ENCODE peak calls at places on chromosomes 13 and 19, in eight cellular contexts. One of them, this sample, is unnamed.
A peak's percentile ranks its signal among the peaks of the same experiment; 100 is the strongest.

GRCh38 chr19:54660967-54661366 is 1.8 kb upstream of the LILRB4 start:
- DNase-seq in stimulated activated CD4-positive, alpha-beta T cell treated with anti-CD3 and anti-CD28 coated beads, Interleukin-4, amount 100 ng/mL, for 4 hours: no peak
- DNase-seq in HS-5: no peak
- DNase-seq in transverse colon: no peak
- DNase-seq in HT1080: no peak
- DNase-seq in cardiac fibroblast: no peak
- DNase-seq in uterus: no peak
- DNase-seq in AG08396: no peak
- DNase-seq in this sample: no peak

GRCh38 chr19:47661161-47661560 is 52.1 kb upstream of the EHD2 start:
- DNase-seq in transverse colon: no peak
- DNase-seq in HS-5: no peak
- DNase-seq in AG08396: no peak
- DNase-seq in HT1080: no peak
- DNase-seq in stimulated activated CD4-positive, alpha-beta T cell treated with anti-CD3 and anti-CD28 coated beads, Interleukin-4, amount 100 ng/mL, for 4 hours: no peak
- DNase-seq in cardiac fibroblast: no peak
- DNase-seq in uterus: no peak
- DNase-seq in this sample: no peak

GRCh38 chr13:29810145-29810742 is 40.2 kb downstream of the UBL3 start:
- DNase-seq in transverse colon: no peak
- DNase-seq in HS-5: no peak
- DNase-seq in uterus: no peak
- DNase-seq in cardiac fibroblast: no peak
- DNase-seq in stimulated activated CD4-positive, alpha-beta T cell treated with anti-CD3 and anti-CD28 coated beads, Interleukin-4, amount 100 ng/mL, for 4 hours: no peak
- DNase-seq in HT1080: no peak
- DNase-seq in AG08396: no peak
- DNase-seq in this sample: no peak

GRCh38 chr19:1690570-1691307 is 38.3 kb upstream of the TCF3 start:
- DNase-seq in AG08396: peak; percentile 54
- DNase-seq in stimulated activated CD4-positive, alpha-beta T cell treated with anti-CD3 and anti-CD28 coated beads, Interleukin-4, amount 100 ng/mL, for 4 hours: peak; percentile 30
- DNase-seq in HT1080: no peak
- DNase-seq in transverse colon: peak; percentile 60
- DNase-seq in cardiac fibroblast: no peak
- DNase-seq in HS-5: no peak
- DNase-seq in uterus: no peak
- DNase-seq in this sample: peak; percentile 96

GRCh38 chr13:77475345-77476084 is 60.0 kb upstream of the SCEL start:
- DNase-seq in AG08396: no peak
- DNase-seq in HT1080: no peak
- DNase-seq in stimulated activated CD4-positive, alpha-beta T cell treated with anti-CD3 and anti-CD28 coated beads, Interleukin-4, amount 100 ng/mL, for 4 hours: no peak
- DNase-seq in cardiac fibroblast: no peak
- DNase-seq in uterus: no peak
- DNase-seq in HS-5: no peak
- DNase-seq in transverse colon: no peak
- DNase-seq in this sample: no peak

GRCh38 chr13:113930711-113931637 is 42.9 kb downstream of the C13orf46 start:
- DNase-seq in cardiac fibroblast: no peak
- DNase-seq in HT1080: no peak
- DNase-seq in uterus: peak; percentile 16
- DNase-seq in HS-5: no peak
- DNase-seq in AG08396: no peak
- DNase-seq in stimulated activated CD4-positive, alpha-beta T cell treated with anti-CD3 and anti-CD28 coated beads, Interleukin-4, amount 100 ng/mL, for 4 hours: no peak
- DNase-seq in transverse colon: no peak
- DNase-seq in this sample: no peak

GRCh38 chr19:39372941-39373340 is 18.0 kb downstream of the PAF1 start:
- DNase-seq in HT1080: no peak
- DNase-seq in stimulated activated CD4-positive, alpha-beta T cell treated with anti-CD3 and anti-CD28 coated beads, Interleukin-4, amount 100 ng/mL, for 4 hours: no peak
- DNase-seq in transverse colon: no peak
- DNase-seq in AG08396: no peak
- DNase-seq in HS-5: no peak
- DNase-seq in cardiac fibroblast: peak; percentile 34
- DNase-seq in uterus: no peak
- DNase-seq in this sample: no peak

GRCh38 chr13:98143157-98143553 is 261 bp downstream of the FARP1 start:
- DNase-seq in uterus: peak; percentile 50
- DNase-seq in AG08396: no peak
- DNase-seq in cardiac fibroblast: peak; percentile 18
- DNase-seq in HT1080: no peak
- DNase-seq in transverse colon: no peak
- DNase-seq in stimulated activated CD4-positive, alpha-beta T cell treated with anti-CD3 and anti-CD28 coated beads, Interleukin-4, amount 100 ng/mL, for 4 hours: no peak
- DNase-seq in HS-5: no peak
- DNase-seq in this sample: peak; percentile 3

GRCh38 chr19:3365447-3366103 is 808 bp upstream of the NFIC start:
- DNase-seq in transverse colon: peak; percentile 66
- DNase-seq in cardiac fibroblast: peak; percentile 69
- DNase-seq in uterus: peak; percentile 73
- DNase-seq in HS-5: peak; percentile 33
- DNase-seq in AG08396: peak; percentile 72
- DNase-seq in stimulated activated CD4-positive, alpha-beta T cell treated with anti-CD3 and anti-CD28 coated beads, Interleukin-4, amount 100 ng/mL, for 4 hours: no peak
- DNase-seq in HT1080: peak; percentile 66
- DNase-seq in this sample: no peak

GRCh38 chr13:113900646-113901045 is 36.8 kb upstream of the GAS6 start:
- DNase-seq in HT1080: no peak
- DNase-seq in stimulated activated CD4-positive, alpha-beta T cell treated with anti-CD3 and anti-CD28 coated beads, Interleukin-4, amount 100 ng/mL, for 4 hours: no peak
- DNase-seq in AG08396: no peak
- DNase-seq in transverse colon: no peak
- DNase-seq in cardiac fibroblast: no peak
- DNase-seq in uterus: peak; percentile 9
- DNase-seq in HS-5: no peak
- DNase-seq in this sample: no peak

GRCh38 chr19:6743714-6744380 is 4.4 kb downstream of the TRIP10 start:
- DNase-seq in uterus: no peak
- DNase-seq in AG08396: no peak
- DNase-seq in HS-5: no peak
- DNase-seq in cardiac fibroblast: peak; percentile 26
- DNase-seq in HT1080: no peak
- DNase-seq in transverse colon: peak; percentile 5
- DNase-seq in stimulated activated CD4-positive, alpha-beta T cell treated with anti-CD3 and anti-CD28 coated beads, Interleukin-4, amount 100 ng/mL, for 4 hours: no peak
- DNase-seq in this sample: no peak

GRCh38 chr13:44048326-44048725 is 168.6 kb downstream of the LACC1 start:
- DNase-seq in AG08396: no peak
- DNase-seq in stimulated activated CD4-positive, alpha-beta T cell treated with anti-CD3 and anti-CD28 coated beads, Interleukin-4, amount 100 ng/mL, for 4 hours: no peak
- DNase-seq in HT1080: peak; percentile 50
- DNase-seq in transverse colon: no peak
- DNase-seq in cardiac fibroblast: peak; percentile 35
- DNase-seq in uterus: no peak
- DNase-seq in HS-5: no peak
- DNase-seq in this sample: no peak

GRCh38 chr19:7366701-7367420 is 18.1 kb downstream of the ARHGEF18 start:
- DNase-seq in HT1080: peak; percentile 55
- DNase-seq in uterus: no peak
- DNase-seq in transverse colon: no peak
- DNase-seq in stimulated activated CD4-positive, alpha-beta T cell treated with anti-CD3 and anti-CD28 coated beads, Interleukin-4, amount 100 ng/mL, for 4 hours: no peak
- DNase-seq in cardiac fibroblast: peak; percentile 72
- DNase-seq in AG08396: no peak
- DNase-seq in HS-5: no peak
- DNase-seq in this sample: peak; percentile 58

GRCh38 chr13:96119921-96120320 is 30.0 kb downstream of the HS6ST3 start:
- DNase-seq in cardiac fibroblast: no peak
- DNase-seq in transverse colon: no peak
- DNase-seq in AG08396: no peak
- DNase-seq in HT1080: no peak
- DNase-seq in stimulated activated CD4-positive, alpha-beta T cell treated with anti-CD3 and anti-CD28 coated beads, Interleukin-4, amount 100 ng/mL, for 4 hours: no peak
- DNase-seq in HS-5: no peak
- DNase-seq in uterus: no peak
- DNase-seq in this sample: no peak

GRCh38 chr19:18781885-18782527 is 9.1 kb downstream of the COMP start:
- DNase-seq in stimulated activated CD4-positive, alpha-beta T cell treated with anti-CD3 and anti-CD28 coated beads, Interleukin-4, amount 100 ng/mL, for 4 hours: no peak
- DNase-seq in HS-5: no peak
- DNase-seq in AG08396: no peak
- DNase-seq in uterus: no peak
- DNase-seq in cardiac fibroblast: no peak
- DNase-seq in HT1080: no peak
- DNase-seq in transverse colon: no peak
- DNase-seq in this sample: no peak

GRCh38 chr19:19568802-19569756 is 31.0 kb downstream of the CILP2 start:
- DNase-seq in cardiac fibroblast: peak; percentile 63
- DNase-seq in HT1080: no peak
- DNase-seq in transverse colon: no peak
- DNase-seq in stimulated activated CD4-positive, alpha-beta T cell treated with anti-CD3 and anti-CD28 coated beads, Interleukin-4, amount 100 ng/mL, for 4 hours: no peak
- DNase-seq in AG08396: no peak
- DNase-seq in uterus: no peak
- DNase-seq in HS-5: peak; percentile 24
- DNase-seq in this sample: no peak

GRCh38 chr19:50967924-50968708 is 1.3 kb downstream of the KLK6 start:
- DNase-seq in cardiac fibroblast: no peak
- DNase-seq in stimulated activated CD4-positive, alpha-beta T cell treated with anti-CD3 and anti-CD28 coated beads, Interleukin-4, amount 100 ng/mL, for 4 hours: no peak
- DNase-seq in transverse colon: no peak
- DNase-seq in HS-5: no peak
- DNase-seq in HT1080: peak; percentile 18
- DNase-seq in AG08396: no peak
- DNase-seq in uterus: no peak
- DNase-seq in this sample: no peak

GRCh38 chr19:1707240-1707639 is 46.1 kb upstream of the ONECUT3 start:
- DNase-seq in HT1080: no peak
- DNase-seq in uterus: no peak
- DNase-seq in transverse colon: no peak
- DNase-seq in stimulated activated CD4-positive, alpha-beta T cell treated with anti-CD3 and anti-CD28 coated beads, Interleukin-4, amount 100 ng/mL, for 4 hours: no peak
- DNase-seq in HS-5: no peak
- DNase-seq in cardiac fibroblast: no peak
- DNase-seq in AG08396: no peak
- DNase-seq in this sample: no peak

GRCh38 chr13:26867451-26868067 is 107.0 kb upstream of the GPR12 start:
- DNase-seq in HS-5: no peak
- DNase-seq in cardiac fibroblast: peak; percentile 37
- DNase-seq in AG08396: peak; percentile 50
- DNase-seq in HT1080: peak; percentile 7
- DNase-seq in uterus: no peak
- DNase-seq in transverse colon: no peak
- DNase-seq in stimulated activated CD4-positive, alpha-beta T cell treated with anti-CD3 and anti-CD28 coated beads, Interleukin-4, amount 100 ng/mL, for 4 hours: peak; percentile 2
- DNase-seq in this sample: peak; percentile 29

GRCh38 chr13:114068723-114069322 is 63.6 kb downstream of the RASA3 start:
- DNase-seq in cardiac fibroblast: peak; percentile 86
- DNase-seq in transverse colon: peak; percentile 14
- DNase-seq in HT1080: no peak
- DNase-seq in HS-5: peak; percentile 26
- DNase-seq in AG08396: peak; percentile 50
- DNase-seq in stimulated activated CD4-positive, alpha-beta T cell treated with anti-CD3 and anti-CD28 coated beads, Interleukin-4, amount 100 ng/mL, for 4 hours: no peak
- DNase-seq in uterus: peak; percentile 55
- DNase-seq in this sample: no peak

GRCh38 chr19:45448887-45449299 is 18.9 kb upstream of the FOSB start:
- DNase-seq in AG08396: no peak
- DNase-seq in stimulated activated CD4-positive, alpha-beta T cell treated with anti-CD3 and anti-CD28 coated beads, Interleukin-4, amount 100 ng/mL, for 4 hours: no peak
- DNase-seq in HT1080: peak; percentile 37
- DNase-seq in transverse colon: peak; percentile 57
- DNase-seq in cardiac fibroblast: no peak
- DNase-seq in uterus: no peak
- DNase-seq in HS-5: no peak
- DNase-seq in this sample: no peak

GRCh38 chr13:44523176-44524017 is 52.7 kb downstream of the TSC22D1 start:
- DNase-seq in stimulated activated CD4-positive, alpha-beta T cell treated with anti-CD3 and anti-CD28 coated beads, Interleukin-4, amount 100 ng/mL, for 4 hours: no peak
- DNase-seq in uterus: no peak
- DNase-seq in HS-5: peak; percentile 2
- DNase-seq in cardiac fibroblast: peak; percentile 84
- DNase-seq in HT1080: peak; percentile 72
- DNase-seq in AG08396: peak; percentile 23
- DNase-seq in transverse colon: no peak
- DNase-seq in this sample: no peak

This sample was measured in K562.